ENCODE peak calls at places on chromosomes 16 and 17, in eight cellular contexts. D is A549, H is PC-3, I is B cell, W is psoas muscle, Q is right atrium auricular region, O is AG04450, A is Calu3. G is an unnamed sample.

GRCh38 chr16:20611350-20611902 is 35.3 kb upstream of the ACSM2B start:
- DNase-seq in D (no peak), H (no peak), I (no peak), W (peak), Q (no peak), O (no peak), A (no peak), G (peak)

GRCh38 chr16:468072-468821 is 42.8 kb downstream of the RAB11FIP3 start:
- DNase-seq in D (peak), H (no peak), I (no peak), W (no peak), Q (no peak), O (no peak), A (no peak), G (no peak)

GRCh38 chr16:89018605-89019158 is 41.7 kb upstream of the CBFA2T3 start:
- DNase-seq in D (no peak), H (no peak), I (no peak), W (peak), Q (no peak), O (no peak), A (no peak), G (no peak)

GRCh38 chr17:68612228-68612922 is 11.2 kb upstream of the FAM20A start:
- DNase-seq in D (no peak), H (no peak), I (no peak), W (no peak), Q (no peak), O (no peak), A (no peak), G (no peak)

GRCh38 chr16:56478228-56479049 is 27.1 kb downstream of the OGFOD1 start:
- DNase-seq in D (no peak), H (no peak), I (no peak), W (no peak), Q (no peak), O (no peak), A (no peak), G (no peak)

GRCh38 chr16:19294156-19294649 is 8.7 kb downstream of the CLEC19A start:
- DNase-seq in D (peak), H (no peak), I (peak), W (peak), Q (peak), O (no peak), A (no peak), G (no peak)

GRCh38 chr17:74833501-74834361 is 26.0 kb downstream of the GRIN2C start:
- DNase-seq in D (no peak), H (peak), I (peak), W (peak), Q (no peak), O (no peak), A (no peak), G (no peak)

GRCh38 chr17:63446218-63446980 is at the start of gene CYB561:
- DNase-seq in D (peak), H (peak), I (peak), W (peak), Q (peak), O (no peak), A (peak), G (peak)

GRCh38 chr17:41530062-41531048 is 2.2 kb upstream of the KRT19 start:
- DNase-seq in D (peak), H (peak), I (no peak), W (no peak), Q (no peak), O (peak), A (peak), G (no peak)

GRCh38 chr17:45077643-45078042 is 16.5 kb downstream of the NMT1 start:
- DNase-seq in D (no peak), H (no peak), I (no peak), W (no peak), Q (no peak), O (no peak), A (no peak), G (no peak)

GRCh38 chr17:3879181-3879580 is 13.7 kb downstream of the CAMKK1 start:
- DNase-seq in D (no peak), H (no peak), I (no peak), W (no peak), Q (no peak), O (no peak), A (no peak), G (no peak)

GRCh38 chr17:50516980-50517379 is 8.7 kb downstream of the MYCBPAP start:
- DNase-seq in D (no peak), H (no peak), I (no peak), W (no peak), Q (no peak), O (no peak), A (no peak), G (no peak)

GRCh38 chr17:28178800-28179199 is 136.3 kb downstream of the NLK start:
- DNase-seq in D (no peak), H (no peak), I (no peak), W (no peak), Q (no peak), O (no peak), A (no peak), G (no peak)

GRCh38 chr16:87295259-87295658 is 21.9 kb downstream of the C16orf95 start:
- DNase-seq in D (peak), H (peak), I (no peak), W (no peak), Q (no peak), O (no peak), A (no peak), G (no peak)

GRCh38 chr17:74028717-74029116 is 174.8 kb upstream of the RPL38 start:
- DNase-seq in D (no peak), H (no peak), I (no peak), W (peak), Q (no peak), O (no peak), A (no peak), G (no peak)

GRCh38 chr16:89309438-89310122 is 92.1 kb downstream of the ZNF778 start:
- DNase-seq in D (no peak), H (no peak), I (no peak), W (no peak), Q (no peak), O (no peak), A (no peak), G (no peak)

GRCh38 chr16:28181557-28181914 is 30.2 kb downstream of the XPO6 start:
- DNase-seq in D (peak), H (peak), I (no peak), W (no peak), Q (no peak), O (peak), A (peak), G (no peak)
- TF ChIP-seq CTCF in D (no peak), H (no peak), I (no peak), W (no peak), Q (no peak), O (no peak), A (no peak), G (no peak)

DNA sequence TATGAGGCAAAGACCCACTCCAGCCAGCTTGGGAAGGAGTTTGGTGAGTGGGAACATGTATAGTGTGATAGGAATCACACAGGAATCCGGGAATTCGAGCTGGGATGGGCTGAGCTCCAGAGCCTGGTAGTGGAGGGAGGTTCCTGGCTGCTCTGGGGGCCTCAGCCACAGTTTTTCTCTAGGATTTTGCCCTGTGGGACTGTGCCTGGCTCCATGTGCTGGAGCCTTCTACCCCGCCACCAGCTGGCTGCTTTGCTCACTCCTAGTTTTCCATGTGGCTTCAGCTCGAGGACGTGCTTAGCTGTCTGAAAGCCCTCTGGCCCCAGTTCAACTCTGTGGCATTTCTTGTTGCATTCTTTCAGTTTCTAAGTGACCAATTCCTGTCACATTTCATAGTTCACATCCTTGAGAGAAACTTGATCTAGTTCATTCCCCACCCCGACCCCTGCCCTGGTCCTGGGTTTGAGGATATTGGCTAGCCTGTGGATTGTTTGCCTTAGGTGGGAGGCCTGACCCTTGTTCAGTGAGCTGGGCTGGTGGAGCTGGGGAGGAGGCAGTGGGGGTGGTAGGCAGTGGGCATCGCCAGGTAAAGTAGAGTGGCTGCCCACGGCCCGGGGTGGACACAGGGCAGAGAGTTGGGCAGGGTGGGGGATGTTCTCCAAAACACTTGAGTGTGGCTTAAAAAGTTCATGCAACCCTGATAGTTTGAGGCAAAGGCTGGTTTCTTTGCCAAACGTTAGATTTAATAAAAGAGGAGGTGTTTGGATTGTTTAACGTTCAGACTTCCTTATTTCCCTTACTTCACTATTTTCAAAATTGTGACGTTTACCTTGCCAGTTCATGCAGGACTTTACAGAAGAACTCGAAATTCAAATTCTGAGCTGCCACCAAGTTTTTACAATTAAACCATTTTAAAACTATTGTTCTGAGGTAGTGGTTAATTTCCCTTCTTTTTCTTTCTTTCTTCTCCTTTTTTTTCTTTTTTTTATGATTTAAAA is 5.2 kb downstream of the SEC14L1 start:
- DNase-seq in D (no peak), H (peak), I (no peak), W (peak), Q (peak), O (no peak), A (peak), G (no peak)
- TF ChIP-seq CTCF in D (no peak), H (peak), I (no peak), W (peak), Q (peak), O (peak), A (no peak), G (peak)

GRCh38 chr17:79837888-79838540 is 1.2 kb downstream of the CBX4 start:
- DNase-seq in D (no peak), H (no peak), I (peak), W (no peak), Q (no peak), O (no peak), A (no peak), G (no peak)
- TF ChIP-seq CTCF in D (no peak), H (no peak), I (no peak), W (no peak), Q (no peak), O (peak), A (no peak), G (no peak)

GRCh38 chr17:60447375-60447774 is 25.1 kb downstream of the CHCT1 start:
- DNase-seq in D (no peak), H (no peak), I (no peak), W (no peak), Q (no peak), O (no peak), A (no peak), G (no peak)

GRCh38 chr17:60451071-60451470 is 28.8 kb downstream of the CHCT1 start:
- DNase-seq in D (no peak), H (no peak), I (no peak), W (no peak), Q (no peak), O (no peak), A (no peak), G (no peak)

GRCh38 chr17:60455378-60455777 is 33.1 kb downstream of the CHCT1 start:
- DNase-seq in D (no peak), H (no peak), I (no peak), W (no peak), Q (no peak), O (no peak), A (no peak), G (no peak)

GRCh38 chr17:60457148-60457547 is 34.9 kb downstream of the CHCT1 start:
- DNase-seq in D (no peak), H (no peak), I (no peak), W (no peak), Q (no peak), O (no peak), A (no peak), G (no peak)

GRCh38 chr17:60451965-60452364 is 29.7 kb downstream of the CHCT1 start:
- DNase-seq in D (no peak), H (no peak), I (no peak), W (no peak), Q (no peak), O (no peak), A (no peak), G (no peak)
- TF ChIP-seq CTCF in D (no peak), H (no peak), I (no peak), W (no peak), Q (no peak), O (no peak), A (no peak), G (no peak)

DNA sequence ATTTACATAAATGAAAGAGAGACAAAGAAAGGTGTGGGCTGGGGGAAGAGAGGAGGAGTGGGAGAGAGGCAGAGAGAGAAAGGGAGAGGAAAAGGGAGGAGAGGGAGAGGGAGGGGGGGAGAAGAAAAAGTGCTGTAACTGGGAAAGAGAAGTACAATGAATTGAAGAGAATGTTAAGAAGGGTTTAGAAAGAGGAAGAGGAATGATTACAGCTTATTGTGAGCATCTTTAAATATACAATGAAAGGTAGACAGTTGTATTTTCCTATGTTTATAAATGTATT is 229.1 kb upstream of the PMFBP1 start:
- DNase-seq in D (no peak), H (no peak), I (no peak), W (no peak), Q (no peak), O (no peak), A (no peak), G (no peak)
- TF ChIP-seq CTCF in D (no peak), H (no peak), I (no peak), W (no peak), Q (no peak), O (no peak), A (no peak), G (no peak)

GRCh38 chr16:66324785-66325184 is 41.7 kb upstream of the CDH5 start:
- DNase-seq in D (peak), H (peak), I (no peak), W (no peak), Q (no peak), O (no peak), A (peak), G (no peak)
- TF ChIP-seq CTCF in D (peak), H (peak), I (no peak), W (no peak), Q (no peak), O (no peak), A (peak), G (peak)

GRCh38 chr16:85422374-85423185 is 190.5 kb upstream of the GSE1 start:
- DNase-seq in D (peak), H (no peak), I (no peak), W (peak), Q (no peak), O (no peak), A (peak), G (no peak)
- TF ChIP-seq CTCF in D (peak), H (no peak), I (no peak), W (no peak), Q (no peak), O (no peak), A (no peak), G (no peak)

GRCh38 chr17:47066095-47066494 is 87.0 kb upstream of the RPRML start:
- DNase-seq in D (peak), H (no peak), I (no peak), W (no peak), Q (no peak), O (no peak), A (no peak), G (no peak)
- TF ChIP-seq CTCF in D (no peak), H (no peak), I (no peak), W (no peak), Q (no peak), O (no peak), A (no peak), G (no peak)

GRCh38 chr16:25372716-25373115 is 115.1 kb upstream of the ZKSCAN2 start:
- DNase-seq in D (no peak), H (no peak), I (no peak), W (no peak), Q (no peak), O (no peak), A (no peak), G (no peak)
- TF ChIP-seq CTCF in D (no peak), H (no peak), I (no peak), W (no peak), Q (no peak), O (no peak), A (no peak), G (no peak)

G was measured in osteocyte.